ENCODE peak calls at places on chromosomes 13 and 19, in seven cellular contexts. One of them, this sample, is unnamed.

GRCh38 chr13:19089315-19089714 is 92.3 kb downstream of the TUBA3C start:
- DNase-seq in tibial artery: no peak
- DNase-seq in esophagus muscularis mucosa: no peak
- DNase-seq in adrenal gland: no peak
- DNase-seq in pancreas: no peak
- DNase-seq in upper lobe of right lung: no peak
- DNase-seq in A549: no peak
- DNase-seq in this sample: no peak

GRCh38 chr13:101978546-101979315 is 423.1 kb downstream of the FGF14 start:
- DNase-seq in A549: no peak
- DNase-seq in tibial artery: no peak
- DNase-seq in upper lobe of right lung: no peak
- DNase-seq in esophagus muscularis mucosa: no peak
- DNase-seq in pancreas: no peak
- DNase-seq in adrenal gland: no peak
- DNase-seq in this sample: no peak

GRCh38 chr19:58009666-58010301 is 7.2 kb upstream of the ZNF606 start:
- DNase-seq in upper lobe of right lung: peak; percentile 73
- DNase-seq in A549: peak; percentile 17
- DNase-seq in pancreas: peak; percentile 75
- DNase-seq in esophagus muscularis mucosa: no peak
- DNase-seq in tibial artery: peak; percentile 74
- DNase-seq in adrenal gland: peak; percentile 28
- DNase-seq in this sample: peak; percentile 92

GRCh38 chr19:46368116-46368515 is 21.2 kb downstream of the PPP5C start:
- DNase-seq in tibial artery: no peak
- DNase-seq in esophagus muscularis mucosa: no peak
- DNase-seq in adrenal gland: peak; percentile 7
- DNase-seq in upper lobe of right lung: peak; percentile 27
- DNase-seq in A549: no peak
- DNase-seq in pancreas: no peak
- DNase-seq in this sample: no peak

GRCh38 chr13:106145997-106146864 is 389.2 kb downstream of the EFNB2 start:
- DNase-seq in adrenal gland: no peak
- DNase-seq in pancreas: no peak
- DNase-seq in tibial artery: no peak
- DNase-seq in A549: no peak
- DNase-seq in upper lobe of right lung: no peak
- DNase-seq in esophagus muscularis mucosa: no peak
- DNase-seq in this sample: peak; percentile 72

GRCh38 chr19:55305491-55305890 is 19.6 kb downstream of the TMEM150B start:
- DNase-seq in adrenal gland: peak; percentile 63
- DNase-seq in esophagus muscularis mucosa: no peak
- DNase-seq in tibial artery: no peak
- DNase-seq in upper lobe of right lung: no peak
- DNase-seq in pancreas: no peak
- DNase-seq in A549: peak; percentile 66
- DNase-seq in this sample: peak; percentile 40

GRCh38 chr19:43422689-43423066 is 8.0 kb downstream of the TEX101 start:
- DNase-seq in upper lobe of right lung: no peak
- DNase-seq in esophagus muscularis mucosa: no peak
- DNase-seq in pancreas: no peak
- DNase-seq in adrenal gland: no peak
- DNase-seq in A549: no peak
- DNase-seq in tibial artery: no peak
- DNase-seq in this sample: no peak

GRCh38 chr19:13277104-13277809 is 127.0 kb downstream of the IER2 start:
- DNase-seq in upper lobe of right lung: no peak
- DNase-seq in esophagus muscularis mucosa: no peak
- DNase-seq in pancreas: peak; percentile 47
- DNase-seq in A549: peak; percentile 47
- DNase-seq in adrenal gland: peak; percentile 37
- DNase-seq in tibial artery: no peak
- DNase-seq in this sample: peak; percentile 78

GRCh38 chr13:99989376-99990044 is 7.9 kb downstream of the ZIC2 start:
- DNase-seq in A549: no peak
- DNase-seq in tibial artery: no peak
- DNase-seq in pancreas: no peak
- DNase-seq in esophagus muscularis mucosa: peak; percentile 57
- DNase-seq in adrenal gland: no peak
- DNase-seq in upper lobe of right lung: no peak
- DNase-seq in this sample: no peak

GRCh38 chr19:10760268-10760944 is 42.5 kb downstream of the DNM2 start:
- DNase-seq in tibial artery: no peak
- DNase-seq in pancreas: no peak
- DNase-seq in A549: no peak
- DNase-seq in esophagus muscularis mucosa: no peak
- DNase-seq in upper lobe of right lung: no peak
- DNase-seq in adrenal gland: no peak
- DNase-seq in this sample: no peak

GRCh38 chr19:35459414-35460082 is 11.5 kb downstream of the FFAR2 start:
- DNase-seq in adrenal gland: peak; percentile 85
- DNase-seq in esophagus muscularis mucosa: no peak
- DNase-seq in A549: no peak
- DNase-seq in tibial artery: no peak
- DNase-seq in upper lobe of right lung: peak; percentile 72
- DNase-seq in pancreas: peak; percentile 75
- DNase-seq in this sample: peak; percentile 43

GRCh38 chr13:33323766-33324525 is 38.4 kb upstream of the STARD13 start:
- DNase-seq in tibial artery: no peak
- DNase-seq in upper lobe of right lung: no peak
- DNase-seq in A549: no peak
- DNase-seq in esophagus muscularis mucosa: no peak
- DNase-seq in adrenal gland: no peak
- DNase-seq in pancreas: no peak
- DNase-seq in this sample: no peak

GRCh38 chr19:459724-460511 is 915 bp downstream of the SHC2 start:
- DNase-seq in adrenal gland: peak; percentile 59
- DNase-seq in esophagus muscularis mucosa: no peak
- DNase-seq in A549: peak; percentile 55
- DNase-seq in upper lobe of right lung: peak; percentile 83
- DNase-seq in pancreas: peak; percentile 72
- DNase-seq in tibial artery: peak; percentile 70
- DNase-seq in this sample: peak; percentile 56

GRCh38 chr19:31668916-31669315 is 319.7 kb upstream of the TSHZ3 start:
- DNase-seq in tibial artery: no peak
- DNase-seq in esophagus muscularis mucosa: peak; percentile 21
- DNase-seq in adrenal gland: no peak
- DNase-seq in pancreas: no peak
- DNase-seq in A549: no peak
- DNase-seq in upper lobe of right lung: no peak
- DNase-seq in this sample: no peak

GRCh38 chr19:42024622-42025111 is 30.6 kb upstream of the ATP1A3 start:
- DNase-seq in esophagus muscularis mucosa: no peak
- DNase-seq in upper lobe of right lung: no peak
- DNase-seq in adrenal gland: no peak
- DNase-seq in A549: no peak
- DNase-seq in pancreas: no peak
- DNase-seq in tibial artery: no peak
- DNase-seq in this sample: no peak

GRCh38 chr19:49488863-49489537 is 1.6 kb downstream of the RPL13A start:
- DNase-seq in upper lobe of right lung: no peak
- DNase-seq in adrenal gland: no peak
- DNase-seq in pancreas: no peak
- DNase-seq in tibial artery: no peak
- DNase-seq in esophagus muscularis mucosa: no peak
- DNase-seq in A549: no peak
- DNase-seq in this sample: no peak

GRCh38 chr19:33298146-33298911 is 4.0 kb downstream of the CEBPA start:
- DNase-seq in pancreas: no peak
- DNase-seq in tibial artery: no peak
- DNase-seq in A549: no peak
- DNase-seq in esophagus muscularis mucosa: no peak
- DNase-seq in adrenal gland: no peak
- DNase-seq in upper lobe of right lung: peak; percentile 85
- DNase-seq in this sample: no peak

GRCh38 chr19:32233091-32233490 is 112.3 kb upstream of the ZNF507 start:
- DNase-seq in upper lobe of right lung: peak; percentile 52
- DNase-seq in adrenal gland: no peak
- DNase-seq in pancreas: no peak
- DNase-seq in A549: no peak
- DNase-seq in esophagus muscularis mucosa: peak; percentile 42
- DNase-seq in tibial artery: no peak
- DNase-seq in this sample: no peak

GRCh38 chr19:28556371-28556770 is 656.6 kb downstream of the UQCRFS1 start:
- DNase-seq in esophagus muscularis mucosa: peak; percentile 87
- DNase-seq in adrenal gland: no peak
- DNase-seq in upper lobe of right lung: no peak
- DNase-seq in A549: no peak
- DNase-seq in tibial artery: no peak
- DNase-seq in pancreas: no peak
- DNase-seq in this sample: no peak

GRCh38 chr19:41330946-41331678 is 21.1 kb downstream of the CCDC97 start:
- DNase-seq in esophagus muscularis mucosa: no peak
- DNase-seq in tibial artery: no peak
- DNase-seq in upper lobe of right lung: no peak
- DNase-seq in A549: no peak
- DNase-seq in pancreas: no peak
- DNase-seq in adrenal gland: no peak
- DNase-seq in this sample: no peak

GRCh38 chr13:23810842-23811241 is 78.4 kb downstream of the MIPEP start:
- DNase-seq in A549: no peak
- DNase-seq in tibial artery: no peak
- DNase-seq in adrenal gland: no peak
- DNase-seq in upper lobe of right lung: no peak
- DNase-seq in pancreas: no peak
- DNase-seq in esophagus muscularis mucosa: no peak
- DNase-seq in this sample: no peak

GRCh38 chr13:25046985-25047660 is 48.8 kb upstream of the PABPC3 start:
- DNase-seq in upper lobe of right lung: no peak
- DNase-seq in tibial artery: no peak
- DNase-seq in pancreas: no peak
- DNase-seq in A549: no peak
- DNase-seq in adrenal gland: no peak
- DNase-seq in esophagus muscularis mucosa: no peak
- DNase-seq in this sample: no peak

GRCh38 chr19:47247308-47247990 is 8.9 kb upstream of the CCDC9 start:
- DNase-seq in tibial artery: peak; percentile 87
- DNase-seq in esophagus muscularis mucosa: peak; percentile 96
- DNase-seq in upper lobe of right lung: peak; percentile 90
- DNase-seq in A549: peak; percentile 73
- DNase-seq in pancreas: peak; percentile 54
- DNase-seq in adrenal gland: peak; percentile 65
- DNase-seq in this sample: peak; percentile 86

GRCh38 chr19:16564842-16565241 is 7.4 kb downstream of the SLC35E1 start:
- DNase-seq in tibial artery: no peak
- DNase-seq in adrenal gland: no peak
- DNase-seq in upper lobe of right lung: no peak
- DNase-seq in A549: no peak
- DNase-seq in esophagus muscularis mucosa: no peak
- DNase-seq in pancreas: peak; percentile 50
- DNase-seq in this sample: no peak

GRCh38 chr13:50509167-50509566 is 334.3 kb downstream of the DLEU7 start:
- DNase-seq in A549: no peak
- DNase-seq in pancreas: no peak
- DNase-seq in adrenal gland: no peak
- DNase-seq in esophagus muscularis mucosa: no peak
- DNase-seq in tibial artery: no peak
- DNase-seq in upper lobe of right lung: no peak
- DNase-seq in this sample: no peak
- TF ChIP-seq CTCF in A549: no peak
- TF ChIP-seq CTCF in pancreas: no peak
- TF ChIP-seq CTCF in adrenal gland: no peak
- TF ChIP-seq CTCF in esophagus muscularis mucosa: no peak
- TF ChIP-seq CTCF in tibial artery: no peak
- TF ChIP-seq CTCF in upper lobe of right lung: no peak
- TF ChIP-seq CTCF in this sample: no peak

DNA sequence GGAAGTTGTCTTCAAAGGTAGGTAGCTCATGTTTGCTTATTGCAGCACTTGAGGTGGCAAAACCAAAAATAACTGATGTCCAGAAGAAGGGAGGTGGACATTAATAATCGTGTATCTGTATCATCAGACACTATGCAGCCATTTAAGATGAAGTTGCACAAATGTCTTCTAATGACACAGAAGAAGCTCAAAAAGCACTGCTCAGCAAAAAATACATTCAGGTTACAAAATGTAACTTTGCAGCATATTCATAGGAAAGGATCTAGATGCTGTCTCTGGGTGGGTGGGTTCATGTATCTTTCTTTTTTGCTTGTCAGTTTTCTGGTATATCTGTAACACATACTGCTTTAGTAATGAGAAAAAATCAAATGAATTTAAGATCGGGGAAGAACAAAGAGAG is 247.8 kb downstream of the DNAJC15 start:
- DNase-seq in adrenal gland: no peak
- DNase-seq in pancreas: no peak
- DNase-seq in A549: no peak
- DNase-seq in upper lobe of right lung: no peak
- DNase-seq in tibial artery: no peak
- DNase-seq in esophagus muscularis mucosa: no peak
- DNase-seq in this sample: no peak
- H3K4me1 ChIP-seq in adrenal gland: no peaks in the 10 kb centered on the region
- H3K4me1 ChIP-seq in pancreas: peaks cover 16% of the 10 kb centered on the region
- H3K4me1 ChIP-seq in A549: peaks cover 32% of the 10 kb centered on the region
- H3K4me1 ChIP-seq in upper lobe of right lung: peaks cover 7% of the 10 kb centered on the region
- H3K4me1 ChIP-seq in tibial artery: no peaks in the 10 kb centered on the region
- H3K4me1 ChIP-seq in esophagus muscularis mucosa: peaks cover 23% of the 10 kb centered on the region
- H3K4me1 ChIP-seq in this sample: no peaks in the 10 kb centered on the region

GRCh38 chr19:45135176-45135575 is 25.6 kb downstream of the NKPD1 start:
- DNase-seq in upper lobe of right lung: no peak
- DNase-seq in A549: no peak
- DNase-seq in pancreas: no peak
- DNase-seq in tibial artery: no peak
- DNase-seq in adrenal gland: no peak
- DNase-seq in esophagus muscularis mucosa: no peak
- DNase-seq in this sample: no peak

GRCh38 chr19:45136507-45137178 is 24.1 kb downstream of the NKPD1 start:
- DNase-seq in esophagus muscularis mucosa: no peak
- DNase-seq in A549: no peak
- DNase-seq in adrenal gland: no peak
- DNase-seq in upper lobe of right lung: no peak
- DNase-seq in tibial artery: no peak
- DNase-seq in pancreas: no peak
- DNase-seq in this sample: no peak

GRCh38 chr19:45139286-45140143 is 21.3 kb downstream of the NKPD1 start:
- DNase-seq in esophagus muscularis mucosa: no peak
- DNase-seq in A549: no peak
- DNase-seq in pancreas: no peak
- DNase-seq in upper lobe of right lung: no peak
- DNase-seq in adrenal gland: no peak
- DNase-seq in tibial artery: no peak
- DNase-seq in this sample: no peak

GRCh38 chr19:45138303-45138751 is 22.5 kb downstream of the NKPD1 start:
- DNase-seq in tibial artery: no peak
- DNase-seq in A549: no peak
- DNase-seq in upper lobe of right lung: no peak
- DNase-seq in esophagus muscularis mucosa: no peak
- DNase-seq in adrenal gland: peak; percentile 84
- DNase-seq in pancreas: no peak
- DNase-seq in this sample: no peak

GRCh38 chr19:45137179-45137761 is 23.5 kb downstream of the NKPD1 start:
- DNase-seq in A549: no peak
- DNase-seq in tibial artery: no peak
- DNase-seq in adrenal gland: no peak
- DNase-seq in upper lobe of right lung: no peak
- DNase-seq in pancreas: no peak
- DNase-seq in esophagus muscularis mucosa: no peak
- DNase-seq in this sample: no peak
- H3K4me3 ChIP-seq in A549: no peak overlapping the region
- H3K4me3 ChIP-seq in tibial artery: no peak overlapping the region
- H3K4me3 ChIP-seq in adrenal gland: no peak overlapping the region
- H3K4me3 ChIP-seq in upper lobe of right lung: no peak overlapping the region
- H3K4me3 ChIP-seq in pancreas: no peak overlapping the region
- H3K4me3 ChIP-seq in esophagus muscularis mucosa: no peak overlapping the region
- H3K4me3 ChIP-seq in this sample: no peak overlapping the region

GRCh38 chr13:27449936-27450828 is at the start of gene MTIF3:
- DNase-seq in adrenal gland: peak; percentile 93
- DNase-seq in tibial artery: peak; percentile 95
- DNase-seq in pancreas: peak; percentile 94
- DNase-seq in A549: peak; percentile 71
- DNase-seq in upper lobe of right lung: peak; percentile 98
- DNase-seq in esophagus muscularis mucosa: peak; percentile 98
- DNase-seq in this sample: peak; percentile 97
- TF ChIP-seq CTCF in adrenal gland: no peak
- TF ChIP-seq CTCF in tibial artery: no peak
- TF ChIP-seq CTCF in pancreas: no peak
- TF ChIP-seq CTCF in A549: no peak
- TF ChIP-seq CTCF in upper lobe of right lung: no peak
- TF ChIP-seq CTCF in esophagus muscularis mucosa: no peak
- TF ChIP-seq CTCF in this sample: no peak

This sample was measured in colonic mucosa.